ENCODE peak calls at places on chromosomes 7 and 10, in eight cellular contexts. One of them, this sample, is unnamed.

GRCh38 chr7:87420173-87420572 is 55.3 kb downstream of the ABCB4 start:
- DNase-seq in HepG2: no peak
- DNase-seq in SK-N-SH: no peak
- DNase-seq in GM12878: no peak
- DNase-seq in H1: no peak
- DNase-seq in K562: no peak
- DNase-seq in HCT116: no peak
- DNase-seq in endothelial cell of umbilical vein: no peak
- DNase-seq in this sample: no peak

GRCh38 chr7:66500087-66500486 is 128.6 kb upstream of the KCTD7 start:
- DNase-seq in K562: peak; percentile 15
- DNase-seq in HCT116: peak; percentile 18
- DNase-seq in H1: no peak
- DNase-seq in HepG2: peak; percentile 38
- DNase-seq in SK-N-SH: no peak
- DNase-seq in endothelial cell of umbilical vein: no peak
- DNase-seq in GM12878: no peak
- DNase-seq in this sample: no peak

GRCh38 chr7:71236488-71237179 is 104.7 kb downstream of the GALNT17 start:
- DNase-seq in HCT116: no peak
- DNase-seq in GM12878: no peak
- DNase-seq in SK-N-SH: no peak
- DNase-seq in K562: no peak
- DNase-seq in H1: no peak
- DNase-seq in endothelial cell of umbilical vein: no peak
- DNase-seq in HepG2: no peak
- DNase-seq in this sample: no peak

GRCh38 chr10:100687143-100687953 is 58.0 kb upstream of the PAX2 start:
- DNase-seq in SK-N-SH: peak; percentile 81
- DNase-seq in H1: no peak
- DNase-seq in HCT116: no peak
- DNase-seq in K562: no peak
- DNase-seq in GM12878: no peak
- DNase-seq in HepG2: no peak
- DNase-seq in endothelial cell of umbilical vein: no peak
- DNase-seq in this sample: no peak

GRCh38 chr10:29692121-29692539 is 57.4 kb upstream of the SVIL start:
- DNase-seq in HepG2: no peak
- DNase-seq in K562: no peak
- DNase-seq in H1: no peak
- DNase-seq in endothelial cell of umbilical vein: peak; percentile 87
- DNase-seq in SK-N-SH: no peak
- DNase-seq in HCT116: no peak
- DNase-seq in GM12878: no peak
- DNase-seq in this sample: no peak

GRCh38 chr7:16669581-16669980 is 23.6 kb downstream of the BZW2 start:
- DNase-seq in HepG2: no peak
- DNase-seq in H1: no peak
- DNase-seq in SK-N-SH: no peak
- DNase-seq in endothelial cell of umbilical vein: no peak
- DNase-seq in GM12878: no peak
- DNase-seq in HCT116: no peak
- DNase-seq in K562: no peak
- DNase-seq in this sample: no peak

GRCh38 chr7:83166781-83167180 is 4.1 kb upstream of the PCLO start:
- DNase-seq in GM12878: no peak
- DNase-seq in endothelial cell of umbilical vein: no peak
- DNase-seq in H1: no peak
- DNase-seq in K562: no peak
- DNase-seq in SK-N-SH: no peak
- DNase-seq in HCT116: no peak
- DNase-seq in HepG2: no peak
- DNase-seq in this sample: no peak

GRCh38 chr10:88372051-88372450 is 211.1 kb downstream of the RNLS start:
- DNase-seq in endothelial cell of umbilical vein: no peak
- DNase-seq in SK-N-SH: no peak
- DNase-seq in HCT116: no peak
- DNase-seq in H1: no peak
- DNase-seq in K562: no peak
- DNase-seq in HepG2: no peak
- DNase-seq in GM12878: no peak
- DNase-seq in this sample: no peak

GRCh38 chr7:5187605-5188004 is 2.4 kb upstream of the WIPI2 start:
- DNase-seq in HepG2: no peak
- DNase-seq in GM12878: no peak
- DNase-seq in K562: no peak
- DNase-seq in SK-N-SH: no peak
- DNase-seq in endothelial cell of umbilical vein: no peak
- DNase-seq in H1: no peak
- DNase-seq in HCT116: no peak
- DNase-seq in this sample: no peak

GRCh38 chr10:119509909-119510451 is 32.5 kb downstream of the RGS10 start:
- DNase-seq in GM12878: no peak
- DNase-seq in SK-N-SH: peak; percentile 46
- DNase-seq in HepG2: no peak
- DNase-seq in H1: no peak
- DNase-seq in K562: no peak
- DNase-seq in HCT116: no peak
- DNase-seq in endothelial cell of umbilical vein: no peak
- DNase-seq in this sample: no peak

GRCh38 chr7:117193564-117193963 is 129.3 kb downstream of the WNT2 start:
- DNase-seq in GM12878: no peak
- DNase-seq in SK-N-SH: no peak
- DNase-seq in endothelial cell of umbilical vein: no peak
- DNase-seq in HCT116: no peak
- DNase-seq in K562: no peak
- DNase-seq in H1: no peak
- DNase-seq in HepG2: no peak
- DNase-seq in this sample: no peak

DNA sequence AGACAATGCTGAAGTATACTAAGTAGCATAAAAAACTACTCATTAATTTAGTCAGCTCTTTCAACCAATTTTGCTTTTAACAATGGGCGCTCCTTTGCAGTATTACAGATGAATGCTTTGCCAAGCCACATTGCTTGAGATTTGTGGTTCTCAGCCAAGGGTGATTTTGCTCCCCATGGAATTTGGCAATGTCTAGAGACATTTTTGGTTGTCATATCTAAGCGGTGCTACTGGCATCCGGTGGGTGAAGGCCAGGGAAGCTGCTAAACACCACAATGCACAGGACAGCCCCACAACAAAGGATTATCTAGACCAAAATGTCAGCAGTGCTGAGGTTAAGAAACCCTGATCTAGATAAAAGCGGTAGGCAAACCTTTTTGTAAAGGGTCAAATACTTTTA is 112.0 kb downstream of the UBE2H start:
- DNase-seq in GM12878: no peak
- DNase-seq in H1: no peak
- DNase-seq in HepG2: no peak
- DNase-seq in endothelial cell of umbilical vein: no peak
- DNase-seq in K562: no peak
- DNase-seq in SK-N-SH: no peak
- DNase-seq in HCT116: no peak
- DNase-seq in this sample: no peak
- H3K9ac ChIP-seq in GM12878: no peak overlapping the region
- H3K9ac ChIP-seq in H1: no peak overlapping the region
- H3K9ac ChIP-seq in HepG2: no peak overlapping the region
- H3K9ac ChIP-seq in endothelial cell of umbilical vein: no peak overlapping the region
- H3K9ac ChIP-seq in K562: no peak overlapping the region
- H3K9ac ChIP-seq in SK-N-SH: no peak overlapping the region
- H3K9ac ChIP-seq in HCT116: no peak overlapping the region
- H3K9ac ChIP-seq in this sample: no peak overlapping the region

GRCh38 chr7:130490888-130491771 is 755 bp upstream of the MEST start:
- DNase-seq in HCT116: no peak
- DNase-seq in K562: no peak
- DNase-seq in HepG2: no peak
- DNase-seq in H1: no peak
- DNase-seq in endothelial cell of umbilical vein: peak; percentile 62
- DNase-seq in SK-N-SH: peak; percentile 87
- DNase-seq in GM12878: no peak
- DNase-seq in this sample: no peak
- TF ChIP-seq POLR2AphosphoS5 in HCT116: no peak
- TF ChIP-seq POLR2AphosphoS5 in K562: no peak
- TF ChIP-seq POLR2AphosphoS5 in HepG2: no peak
- TF ChIP-seq POLR2AphosphoS5 in H1: no peak
- TF ChIP-seq POLR2AphosphoS5 in endothelial cell of umbilical vein: no peak
- TF ChIP-seq POLR2AphosphoS5 in SK-N-SH: no peak
- TF ChIP-seq POLR2AphosphoS5 in GM12878: no peak
- TF ChIP-seq POLR2AphosphoS5 in this sample: no peak

GRCh38 chr10:110002801-110003523 is 4.8 kb upstream of the ADD3 start:
- DNase-seq in HCT116: no peak
- DNase-seq in endothelial cell of umbilical vein: no peak
- DNase-seq in H1: no peak
- DNase-seq in K562: no peak
- DNase-seq in GM12878: no peak
- DNase-seq in SK-N-SH: no peak
- DNase-seq in HepG2: no peak
- DNase-seq in this sample: no peak
- H3K9ac ChIP-seq in HCT116: no peak overlapping the region
- H3K9ac ChIP-seq in endothelial cell of umbilical vein: no peak overlapping the region
- H3K9ac ChIP-seq in H1: no peak overlapping the region
- H3K9ac ChIP-seq in K562: no peak overlapping the region
- H3K9ac ChIP-seq in GM12878: no peak overlapping the region
- H3K9ac ChIP-seq in SK-N-SH: no peak overlapping the region
- H3K9ac ChIP-seq in HepG2: no peak overlapping the region
- H3K9ac ChIP-seq in this sample: no peak overlapping the region

GRCh38 chr10:15116225-15116624 is 19.1 kb downstream of the RPP38 start:
- DNase-seq in H1: no peak
- DNase-seq in endothelial cell of umbilical vein: no peak
- DNase-seq in SK-N-SH: no peak
- DNase-seq in GM12878: no peak
- DNase-seq in HCT116: no peak
- DNase-seq in HepG2: no peak
- DNase-seq in K562: no peak
- DNase-seq in this sample: no peak
- TF ChIP-seq POLR2AphosphoS5 in H1: no peak
- TF ChIP-seq POLR2AphosphoS5 in endothelial cell of umbilical vein: no peak
- TF ChIP-seq POLR2AphosphoS5 in SK-N-SH: no peak
- TF ChIP-seq POLR2AphosphoS5 in GM12878: no peak
- TF ChIP-seq POLR2AphosphoS5 in HCT116: no peak
- TF ChIP-seq POLR2AphosphoS5 in HepG2: no peak
- TF ChIP-seq POLR2AphosphoS5 in K562: no peak
- TF ChIP-seq POLR2AphosphoS5 in this sample: no peak

GRCh38 chr10:1378473-1378872 is 322.3 kb downstream of the WDR37 start:
- DNase-seq in HepG2: no peak
- DNase-seq in endothelial cell of umbilical vein: no peak
- DNase-seq in GM12878: no peak
- DNase-seq in SK-N-SH: peak; percentile 8
- DNase-seq in HCT116: no peak
- DNase-seq in H1: no peak
- DNase-seq in K562: no peak
- DNase-seq in this sample: no peak

GRCh38 chr10:1377756-1378397 is 321.7 kb downstream of the WDR37 start:
- DNase-seq in HepG2: no peak
- DNase-seq in SK-N-SH: peak; percentile 36
- DNase-seq in HCT116: no peak
- DNase-seq in GM12878: no peak
- DNase-seq in endothelial cell of umbilical vein: no peak
- DNase-seq in H1: no peak
- DNase-seq in K562: no peak
- DNase-seq in this sample: no peak

GRCh38 chr10:1381339-1381738 is 325.2 kb downstream of the WDR37 start:
- DNase-seq in K562: no peak
- DNase-seq in H1: no peak
- DNase-seq in HepG2: no peak
- DNase-seq in GM12878: no peak
- DNase-seq in HCT116: no peak
- DNase-seq in SK-N-SH: no peak
- DNase-seq in endothelial cell of umbilical vein: no peak
- DNase-seq in this sample: no peak

GRCh38 chr10:1379601-1380000 is 323.4 kb downstream of the WDR37 start:
- DNase-seq in H1: no peak
- DNase-seq in SK-N-SH: peak; percentile 30
- DNase-seq in K562: no peak
- DNase-seq in GM12878: no peak
- DNase-seq in endothelial cell of umbilical vein: no peak
- DNase-seq in HCT116: no peak
- DNase-seq in HepG2: no peak
- DNase-seq in this sample: no peak

GRCh38 chr10:1380075-1380793 is 324.0 kb downstream of the WDR37 start:
- DNase-seq in SK-N-SH: peak; percentile 10
- DNase-seq in endothelial cell of umbilical vein: no peak
- DNase-seq in GM12878: no peak
- DNase-seq in H1: no peak
- DNase-seq in K562: no peak
- DNase-seq in HepG2: no peak
- DNase-seq in HCT116: no peak
- DNase-seq in this sample: no peak
- H3K9ac ChIP-seq in SK-N-SH: no peak overlapping the region
- H3K9ac ChIP-seq in endothelial cell of umbilical vein: no peak overlapping the region
- H3K9ac ChIP-seq in GM12878: no peak overlapping the region
- H3K9ac ChIP-seq in H1: no peak overlapping the region
- H3K9ac ChIP-seq in K562: no peak overlapping the region
- H3K9ac ChIP-seq in HepG2: no peak overlapping the region
- H3K9ac ChIP-seq in HCT116: no peak overlapping the region
- H3K9ac ChIP-seq in this sample: no peak overlapping the region